ENCODE peak calls at places on chromosomes 4 and X, in seven cellular contexts. Y, A, N, J, Z, M and E are unnamed samples.
A peak's percentile ranks its signal among the peaks of the same experiment; 100 is the strongest.

GRCh38 chr4:10926025-10926424 is 241.5 kb upstream of the CLNK start:
- DNase-seq in J (no peak), Z (no peak), Y (no peak), M (no peak), N (no peak), A (no peak), E (no peak)

GRCh38 chr4:107718351-107718965 is 1.6 kb downstream of the PAPSS1 start:
- DNase-seq in M (no peak), Z (no peak), A (peak; percentile 50), N (no peak), J (no peak), Y (no peak), E (no peak)

GRCh38 chrX:91434351-91435168 is at the start of gene PABPC5:
- DNase-seq in Z (peak; percentile 89), N (no peak), J (no peak), M (peak; percentile 57), Y (peak; percentile 93), A (no peak), E (peak; percentile 63)

GRCh38 chr4:178577933-178578332 is 1135.7 kb upstream of the AGA start:
- DNase-seq in N (no peak), J (no peak), Z (no peak), Y (no peak), A (no peak), M (no peak), E (no peak)

GRCh38 chr4:120760047-120760446 is 162.5 kb downstream of the PRDM5 start:
- DNase-seq in M (no peak), Z (no peak), Y (no peak), A (no peak), N (no peak), J (no peak), E (no peak)

GRCh38 chrX:13506574-13506973 is 62.8 kb upstream of the EGFL6 start:
- DNase-seq in Y (no peak), N (peak; percentile 31), M (peak; percentile 56), Z (no peak), J (no peak), A (no peak), E (no peak)

GRCh38 chrX:154002215-154002719 is 17.4 kb downstream of the IRAK1 start:
- DNase-seq in A (no peak), N (no peak), J (no peak), Y (no peak), M (peak; percentile 54), Z (no peak), E (no peak)

GRCh38 chrX:85243155-85243554 is 424 bp downstream of the SATL1 start:
- DNase-seq in J (no peak), Z (no peak), M (no peak), A (no peak), Y (no peak), N (no peak), E (no peak)

GRCh38 chrX:100615015-100615414 is 21.6 kb downstream of the TSPAN6 start:
- DNase-seq in Z (no peak), Y (no peak), N (peak; percentile 13), M (peak; percentile 18), J (no peak), A (peak; percentile 32), E (peak; percentile 7)

GRCh38 chr4:183609151-183609550 is 49.8 kb downstream of the RWDD4 start:
- DNase-seq in M (no peak), Z (no peak), Y (no peak), A (no peak), J (no peak), N (no peak), E (no peak)

GRCh38 chr4:68732653-68733466 is 62.4 kb upstream of the UGT2B15 start:
- DNase-seq in N (peak; percentile 41), Z (no peak), M (no peak), Y (no peak), A (peak; percentile 13), J (no peak), E (no peak)

GRCh38 chr4:7261174-7261573 is 68.8 kb downstream of the SORCS2 start:
- DNase-seq in J (no peak), M (no peak), Z (no peak), Y (no peak), N (no peak), A (no peak), E (no peak)

GRCh38 chr4:138948918-138949317 is 66.7 kb upstream of the NOCT start:
- DNase-seq in Z (no peak), N (no peak), M (no peak), A (no peak), Y (no peak), J (no peak), E (no peak)

GRCh38 chr4:16119981-16120380 is 36.2 kb upstream of the PROM1 start:
- DNase-seq in N (no peak), M (no peak), A (no peak), Z (no peak), Y (no peak), J (no peak), E (no peak)

GRCh38 chr4:187333151-187333550 is 609.5 kb upstream of the FAT1 start:
- DNase-seq in N (no peak), A (no peak), M (no peak), J (no peak), Y (no peak), Z (no peak), E (no peak)

GRCh38 chr4:14916554-14917304 is 85.6 kb upstream of the CPEB2 start:
- DNase-seq in N (peak; percentile 51), Y (no peak), A (peak; percentile 12), M (no peak), J (no peak), Z (no peak), E (no peak)

GRCh38 chr4:89336818-89337395 is 29.3 kb upstream of the GPRIN3 start:
- DNase-seq in N (no peak), J (no peak), Y (no peak), Z (no peak), M (no peak), A (no peak), E (no peak)

GRCh38 chr4:79348405-79348804 is 22.5 kb upstream of the NAA11 start:
- DNase-seq in J (no peak), N (no peak), Z (no peak), A (no peak), Y (no peak), M (no peak), E (no peak)

GRCh38 chr4:186260504-186261448 is 5.2 kb upstream of the F11 start:
- DNase-seq in N (no peak), J (no peak), Y (no peak), A (no peak), Z (no peak), M (no peak), E (no peak)

GRCh38 chr4:147407261-147408045 is 73.4 kb upstream of the EDNRA start:
- DNase-seq in Z (no peak), J (no peak), A (no peak), N (no peak), Y (no peak), M (no peak), E (no peak)

GRCh38 chrX:44352739-44353138 is 9.3 kb upstream of the EFHC2 start:
- DNase-seq in Y (no peak), J (no peak), N (no peak), M (no peak), Z (no peak), A (no peak), E (no peak)

GRCh38 chrX:19863237-19864223 is 23.9 kb downstream of the SH3KBP1 start:
- DNase-seq in N (no peak), M (no peak), Z (no peak), A (peak; percentile 88), J (no peak), Y (no peak), E (no peak)

GRCh38 chrX:95318882-95319281 is 1365.8 kb upstream of the DIAPH2 start:
- DNase-seq in Z (no peak), Y (no peak), J (no peak), N (no peak), M (no peak), A (no peak), E (no peak)

GRCh38 chr4:145177906-145178538 is 2.4 kb downstream of the OTUD4 start:
- DNase-seq in N (no peak), M (no peak), J (no peak), A (no peak), Y (no peak), Z (no peak), E (peak; percentile 13)

GRCh38 chr4:2313366-2313765 is 51.5 kb upstream of the MXD4 start:
- DNase-seq in A (no peak), Y (no peak), J (peak; percentile 85), Z (peak; percentile 67), N (no peak), M (no peak), E (no peak)

GRCh38 chr4:3461515-3462291 is 1.4 kb upstream of the DOK7 start:
- DNase-seq in N (no peak), M (peak; percentile 62), Y (no peak), J (no peak), A (no peak), Z (no peak), E (no peak)

GRCh38 chrX:22134681-22135080 is 102.6 kb downstream of the PHEX start:
- DNase-seq in A (no peak), N (peak; percentile 41), Z (no peak), M (no peak), J (no peak), Y (no peak), E (no peak)
- TF ChIP-seq EP300 in A (no peak), N (no peak), Z (no peak), M (no peak), J (no peak), Y (no peak), E (no peak)

GRCh38 chr4:121778991-121779628 is 14.1 kb upstream of the SMIM43 start:
- DNase-seq in N (no peak), Y (no peak), Z (no peak), M (no peak), A (no peak), J (no peak), E (no peak)
- TF ChIP-seq EP300 in N (no peak), Y (no peak), Z (no peak), M (no peak), A (no peak), J (no peak), E (no peak)

DNA sequence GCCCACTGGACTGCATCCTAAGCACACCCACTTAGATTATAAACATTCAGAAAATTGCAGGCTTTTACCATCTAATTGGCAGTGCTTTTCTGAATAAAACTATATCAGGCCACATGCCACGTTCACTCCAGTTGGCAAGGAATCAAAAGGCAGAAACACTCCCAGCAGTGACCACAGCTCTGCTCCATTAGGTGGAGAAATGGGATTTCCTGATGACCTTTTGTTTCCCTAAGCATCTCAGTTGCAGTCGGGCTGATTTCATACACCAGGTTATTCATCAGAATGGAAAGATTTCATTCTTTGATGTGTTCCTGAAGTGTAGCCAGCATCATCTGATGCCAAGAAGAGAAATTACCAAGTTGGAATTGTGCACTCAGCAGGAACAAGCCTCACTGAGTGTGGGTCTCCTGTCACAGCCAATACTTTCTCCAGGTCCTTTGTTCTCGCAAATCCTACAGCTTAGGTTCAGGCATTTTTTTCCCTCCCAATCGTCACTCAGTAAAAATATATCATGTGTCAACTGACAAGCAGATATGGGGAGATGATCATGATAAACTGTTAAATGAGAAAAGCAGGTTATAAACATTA is 193.8 kb downstream of the SPATA18 start:
- DNase-seq in A (no peak), N (no peak), M (no peak), Y (no peak), J (no peak), Z (no peak), E (no peak)
- TF ChIP-seq EP300 in A (no peak), N (no peak), M (no peak), Y (no peak), J (no peak), Z (no peak), E (no peak)

GRCh38 chrX:72372735-72373134 is 67.0 kb upstream of the CITED1 start:
- DNase-seq in Y (no peak), J (no peak), M (no peak), A (no peak), Z (no peak), N (no peak), E (no peak)
- TF ChIP-seq EP300 in Y (no peak), J (no peak), M (no peak), A (no peak), Z (no peak), N (no peak), E (no peak)